ENCODE peak calls at places on chromosomes 2 and 18, in nine cellular contexts. V is neural progenitor cell, Y is fibroblast of the aortic adventitia, S is mucosa of descending colon, A is sigmoid colon, M is SK-N-SH, W is OCI-LY7, N is tibial artery, F is right atrium auricular region. U is an unnamed sample.

GRCh38 chr2:15865923-15866322 is 74.4 kb upstream of the MYCN start:
- DNase-seq in F (no peak), Y (no peak), A (no peak), N (no peak), V (no peak), S (no peak), M (no peak), W (no peak), U (no peak)

GRCh38 chr2:166384774-166385173 is 9.0 kb upstream of the SCN9A start:
- DNase-seq in M (peak; percentile 42), W (peak; percentile 34), A (no peak), V (peak; percentile 13), Y (peak; percentile 65), F (no peak), N (no peak), S (no peak), U (no peak)

GRCh38 chr2:2828774-2829368 is 497.8 kb upstream of the MYT1L start:
- DNase-seq in N (no peak), Y (no peak), V (no peak), S (no peak), M (no peak), F (peak; percentile 52), A (no peak), W (no peak), U (no peak)

GRCh38 chr2:45699032-45699658 is 47.7 kb downstream of the PRKCE start:
- DNase-seq in Y (peak; percentile 73), M (no peak), A (no peak), F (no peak), W (no peak), S (no peak), V (peak; percentile 41), N (no peak), U (peak; percentile 39)

GRCh38 chr18:77078671-77079070 is 53.9 kb downstream of the MBP start:
- DNase-seq in S (no peak), W (no peak), V (no peak), M (no peak), N (no peak), F (no peak), A (no peak), Y (no peak), U (no peak)

GRCh38 chr18:11553098-11553940 is 56.1 kb upstream of the SLC35G4 start:
- DNase-seq in A (no peak), Y (peak; percentile 71), V (peak; percentile 65), M (peak; percentile 58), N (no peak), W (peak; percentile 70), S (no peak), F (no peak), U (no peak)

GRCh38 chr18:61530681-61531080 is 197.5 kb downstream of the CDH20 start:
- DNase-seq in M (no peak), F (no peak), W (no peak), Y (no peak), S (no peak), N (no peak), A (no peak), V (no peak), U (no peak)

GRCh38 chr2:104050632-104051242 is 803.2 kb upstream of the POU3F3 start:
- DNase-seq in W (no peak), M (no peak), N (no peak), F (no peak), A (no peak), Y (no peak), V (no peak), S (no peak), U (no peak)

GRCh38 chr2:200787351-200788128 is 24.2 kb upstream of the BZW1 start:
- DNase-seq in V (no peak), F (no peak), N (no peak), A (no peak), W (no peak), S (no peak), M (no peak), Y (peak; percentile 97), U (peak; percentile 75)
- TF ChIP-seq CTCF in V (no peak), F (no peak), N (no peak), A (no peak), W (no peak), S (no peak), M (no peak), Y (no peak), U (no peak)

GRCh38 chr18:46712406-46712805 is 44.4 kb downstream of the ST8SIA5 start:
- DNase-seq in S (no peak), V (no peak), W (no peak), F (no peak), A (no peak), N (no peak), M (no peak), Y (peak; percentile 84), U (peak; percentile 75)
- H3K4me3 ChIP-seq in S (no peak overlapping the region), V (no peak overlapping the region), W (peak overlapping the region; percentile 57), F (no peak overlapping the region), A (no peak overlapping the region), N (no peak overlapping the region), M (no peak overlapping the region), Y (no peak overlapping the region), U (no peak overlapping the region)

DNA sequence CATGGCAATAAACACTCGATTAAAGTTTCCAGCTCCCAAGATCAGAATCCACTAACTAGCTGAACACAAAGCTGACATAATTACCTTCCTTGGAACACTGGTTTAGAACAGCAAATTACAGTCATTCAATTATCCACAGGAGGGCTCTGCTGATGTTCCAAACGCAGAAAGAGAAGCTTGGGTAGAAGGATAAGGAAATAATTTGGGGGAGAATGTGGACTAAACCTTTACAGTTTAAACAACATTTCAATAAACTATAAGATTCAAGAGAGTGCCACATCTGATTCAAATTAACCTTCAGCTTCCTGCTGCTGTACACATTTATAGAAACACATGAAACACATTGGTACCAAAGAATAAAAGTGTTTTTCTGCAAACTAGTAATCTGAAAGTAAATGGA is 67.8 kb upstream of the ARL4C start:
- DNase-seq in S (no peak), A (no peak), Y (peak; percentile 80), F (no peak), V (no peak), N (no peak), M (peak; percentile 55), W (no peak), U (peak; percentile 57)
- TF ChIP-seq CTCF in S (no peak), A (no peak), Y (peak; percentile 54), F (no peak), V (peak; percentile 9), N (no peak), M (peak; percentile 48), W (peak; percentile 17), U (peak; percentile 53)

GRCh38 chr18:32461704-32462272 is 8.9 kb downstream of the GAREM1 start:
- DNase-seq in F (no peak), S (no peak), M (no peak), V (no peak), Y (no peak), A (no peak), N (no peak), W (no peak), U (no peak)

GRCh38 chr18:32454667-32455066 is 16.0 kb downstream of the GAREM1 start:
- DNase-seq in N (no peak), W (no peak), S (no peak), M (no peak), A (no peak), V (no peak), F (no peak), Y (peak; percentile 11), U (no peak)

GRCh38 chr18:32455346-32455745 is 15.3 kb downstream of the GAREM1 start:
- DNase-seq in M (no peak), F (no peak), A (no peak), S (no peak), N (no peak), W (no peak), V (no peak), Y (peak; percentile 20), U (no peak)

GRCh38 chr18:32460046-32460785 is 10.5 kb downstream of the GAREM1 start:
- DNase-seq in A (no peak), F (no peak), N (no peak), W (no peak), M (no peak), V (no peak), S (no peak), Y (no peak), U (no peak)
- H3K4me3 ChIP-seq in A (no peak overlapping the region), F (no peak overlapping the region), N (no peak overlapping the region), W (no peak overlapping the region), M (no peak overlapping the region), V (no peak overlapping the region), S (no peak overlapping the region), Y (no peak overlapping the region), U (no peak overlapping the region)

DNA sequence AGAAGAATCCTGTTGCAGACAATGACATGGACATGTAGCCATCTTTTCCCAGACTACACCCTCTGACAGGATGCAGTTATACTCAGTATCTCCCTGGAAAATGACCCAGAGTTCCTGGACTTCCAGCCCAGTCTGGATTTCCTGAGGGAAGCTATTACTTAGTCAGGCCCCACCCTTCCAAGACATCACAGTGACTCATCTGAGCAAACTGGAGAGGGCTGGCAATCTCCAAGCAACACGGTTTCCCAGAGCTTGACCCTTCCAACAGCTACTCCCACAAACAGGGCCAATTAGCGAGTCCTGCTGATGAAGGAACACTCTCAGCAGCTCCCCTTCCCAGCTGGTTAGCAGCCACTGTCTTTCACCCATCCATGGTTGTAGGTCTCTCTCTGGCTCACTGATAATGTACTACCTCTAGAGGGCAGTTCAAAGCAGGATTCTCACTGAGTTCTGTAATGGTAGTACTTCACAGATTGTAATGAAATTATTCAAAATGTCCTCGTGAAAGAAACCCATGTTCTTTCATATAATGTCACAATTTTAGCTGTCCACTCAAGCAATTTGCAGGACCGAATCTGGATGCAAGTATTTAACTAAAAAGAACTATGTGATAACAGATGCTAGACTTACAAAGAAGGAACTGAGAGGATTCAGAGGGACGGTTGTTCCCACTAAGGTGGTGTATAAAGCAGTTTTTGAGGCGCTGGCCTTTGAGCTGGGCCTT is 110.2 kb downstream of the MDH1 start:
- DNase-seq in M (peak; percentile 42), Y (peak; percentile 93), A (peak; percentile 84), V (peak; percentile 63), S (no peak), F (peak; percentile 89), W (peak; percentile 64), N (peak; percentile 81), U (peak; percentile 70)
- TF ChIP-seq CTCF in M (peak; percentile 71), Y (peak; percentile 63), A (peak; percentile 41), V (peak; percentile 64), S (peak; percentile 19), F (peak; percentile 71), W (peak; percentile 84), N (peak; percentile 65), U (peak; percentile 69)